ENCODE peak calls at places on chromosome 4, in four cellular contexts. P is kidney; L is CD8-positive, alpha-beta T cell; K is heart right ventricle. N is an unnamed sample.

GRCh38 chr4:100128338-100128737 is 61.9 kb downstream of the DDIT4L start:
- DNase-seq in P (no peak), L (no peak), K (no peak), N (no peak)

GRCh38 chr4:13627185-13627605 is 330 bp downstream of the BOD1L1 start:
- DNase-seq in P (peak; percentile 81), L (peak; percentile 16), K (no peak), N (peak; percentile 69)

GRCh38 chr4:80587861-80588385 is 252.4 kb downstream of the CFAP299 start:
- DNase-seq in P (no peak), L (no peak), K (no peak), N (no peak)

GRCh38 chr4:20395160-20395773 is 143.6 kb downstream of the SLIT2 start:
- DNase-seq in P (no peak), L (no peak), K (no peak), N (no peak)

GRCh38 chr4:68948985-68949384 is 2.6 kb downstream of the UGT2A3 start:
- DNase-seq in P (no peak), L (no peak), K (no peak), N (no peak)

GRCh38 chr4:151035321-151035720 is 20.2 kb upstream of the LRBA start:
- DNase-seq in P (no peak), L (no peak), K (no peak), N (no peak)

GRCh38 chr4:6674500-6675149 is 19.1 kb upstream of the S100P start:
- DNase-seq in P (no peak), L (peak; percentile 58), K (no peak), N (no peak)

GRCh38 chr4:48403779-48404178 is 62.5 kb downstream of the SLAIN2 start:
- DNase-seq in P (peak; percentile 37), L (no peak), K (no peak), N (no peak)

GRCh38 chr4:76950846-76951321 is 1.3 kb downstream of the SEPTIN11 start:
- DNase-seq in P (peak; percentile 74), L (no peak), K (peak; percentile 16), N (no peak)

GRCh38 chr4:104385713-104386112 is 109.0 kb downstream of the CXXC4 start:
- DNase-seq in P (no peak), L (no peak), K (no peak), N (no peak)

GRCh38 chr4:142110136-142110535 is 473.8 kb downstream of the IL15 start:
- DNase-seq in P (no peak), L (no peak), K (no peak), N (no peak)

GRCh38 chr4:52076731-52077130 is 25.6 kb downstream of the SPATA18 start:
- DNase-seq in P (peak; percentile 61), L (no peak), K (peak; percentile 4), N (no peak)

GRCh38 chr4:184282251-184282713 is 64.6 kb upstream of the ENPP6 start:
- DNase-seq in P (no peak), L (peak; percentile 26), K (no peak), N (peak; percentile 74)

GRCh38 chr4:149292422-149293055 is 523.1 kb downstream of the IQCM start:
- DNase-seq in P (no peak), L (no peak), K (peak; percentile 53), N (no peak)

GRCh38 chr4:12846368-12846767 is 637.8 kb downstream of the RAB28 start:
- DNase-seq in P (no peak), L (no peak), K (no peak), N (no peak)

GRCh38 chr4:15672096-15672495 is 9.5 kb upstream of the FAM200B start:
- DNase-seq in P (no peak), L (no peak), K (no peak), N (no peak)
- H3K4me1 ChIP-seq in P (no peaks in the 10 kb centered on the region), L (no peaks in the 10 kb centered on the region), K (no peaks in the 10 kb centered on the region), N (no peaks in the 10 kb centered on the region)

GRCh38 chr4:113560579-113560978 is 201.0 kb downstream of the CAMK2D start:
- DNase-seq in P (no peak), L (no peak), K (no peak), N (no peak)

GRCh38 chr4:113561758-113562157 is 199.8 kb downstream of the CAMK2D start:
- DNase-seq in P (no peak), L (no peak), K (no peak), N (no peak)

GRCh38 chr4:113563691-113564378 is 197.7 kb downstream of the CAMK2D start:
- DNase-seq in P (no peak), L (no peak), K (no peak), N (no peak)

GRCh38 chr4:113559947-113560346 is 201.6 kb downstream of the CAMK2D start:
- DNase-seq in P (no peak), L (no peak), K (no peak), N (no peak)

DNA sequence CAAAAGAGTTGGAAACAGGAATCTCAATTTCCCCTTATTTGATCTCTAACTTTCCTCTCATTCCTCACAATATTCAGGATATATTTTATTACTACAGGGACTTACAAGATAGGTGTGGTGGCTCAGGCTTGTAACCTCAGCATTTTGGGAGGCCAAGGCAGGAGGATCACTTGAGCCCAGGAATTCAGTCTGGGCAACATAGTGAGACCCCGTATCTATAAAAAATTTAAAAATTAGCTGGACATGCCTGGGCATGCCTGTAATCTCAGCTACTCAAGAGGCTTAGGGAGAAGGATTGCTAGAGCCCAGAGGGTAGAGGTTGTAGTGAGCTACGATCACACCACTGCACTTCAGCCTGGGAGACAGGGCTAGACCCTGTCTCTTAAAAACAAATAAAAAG is 200.4 kb downstream of the CAMK2D start:
- DNase-seq in P (no peak), L (no peak), K (no peak), N (no peak)
- H3K4me1 ChIP-seq in P (peaks cover 4% of the 10 kb centered on the region), L (peaks cover 24% of the 10 kb centered on the region), K (peaks cover 14% of the 10 kb centered on the region), N (peaks cover 12% of the 10 kb centered on the region)

GRCh38 chr4:1349359-1350168 is 2.6 kb downstream of the UVSSA start:
- DNase-seq in P (peak; percentile 74), L (no peak), K (no peak), N (no peak)

GRCh38 chr4:1351854-1352633 is 5.0 kb downstream of the UVSSA start:
- DNase-seq in P (peak; percentile 92), L (peak; percentile 90), K (peak; percentile 81), N (peak; percentile 93)

GRCh38 chr4:1348746-1349145 is 1.7 kb downstream of the UVSSA start:
- DNase-seq in P (peak; percentile 61), L (no peak), K (no peak), N (no peak)

GRCh38 chr4:1348014-1348513 is 1.1 kb downstream of the UVSSA start:
- DNase-seq in P (peak; percentile 76), L (no peak), K (no peak), N (no peak)

DNA sequence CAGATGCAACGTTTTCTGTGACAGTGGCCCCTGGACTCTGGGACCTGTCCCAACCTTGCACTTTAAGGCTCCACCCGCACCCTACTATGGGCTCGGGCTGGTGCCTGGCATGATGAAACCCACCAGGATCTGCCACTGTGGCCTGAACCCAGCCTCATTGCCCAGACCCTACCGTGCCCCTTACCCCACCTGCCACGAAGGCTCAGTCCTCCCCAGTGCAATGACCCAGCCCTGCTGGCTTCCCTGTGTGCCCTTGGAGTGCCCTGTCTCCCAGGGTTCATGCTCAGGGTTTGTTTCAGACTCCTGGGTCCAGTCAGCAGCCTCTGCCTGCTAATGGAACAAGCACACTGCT is 3.1 kb downstream of the UVSSA start:
- DNase-seq in P (peak; percentile 59), L (no peak), K (no peak), N (no peak)
- H3K4me1 ChIP-seq in P (peaks cover 24% of the 10 kb centered on the region), L (peaks cover 27% of the 10 kb centered on the region), K (peaks cover 13% of the 10 kb centered on the region), N (peaks cover 23% of the 10 kb centered on the region)

DNA sequence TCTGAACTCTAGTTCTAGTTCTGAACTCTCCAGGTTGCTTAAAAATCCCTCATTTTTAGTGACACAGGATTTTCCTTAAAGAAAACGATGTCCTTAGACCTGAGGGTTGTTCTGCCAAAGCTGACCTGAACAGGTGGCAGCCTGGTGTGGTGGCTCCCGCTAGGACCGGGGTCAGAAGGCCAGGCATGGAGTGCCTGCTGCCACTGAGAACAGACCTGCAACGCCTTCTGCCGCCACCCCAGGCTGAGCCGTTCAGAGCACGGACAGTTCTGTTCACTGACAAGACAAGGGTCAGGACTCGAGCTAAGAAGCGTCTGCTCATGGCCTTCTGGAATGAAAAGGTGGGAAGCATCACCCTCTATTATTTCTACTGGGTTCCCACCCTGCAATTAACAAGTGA is 15.8 kb downstream of the DCTD start:
- DNase-seq in P (no peak), L (no peak), K (no peak), N (no peak)
- H3K4me1 ChIP-seq in P (peaks cover 2% of the 10 kb centered on the region), L (no peaks in the 10 kb centered on the region), K (no peaks in the 10 kb centered on the region), N (no peaks in the 10 kb centered on the region)

GRCh38 chr4:188452097-188452496 is 312.9 kb downstream of the TRIML1 start:
- DNase-seq in P (no peak), L (no peak), K (no peak), N (no peak)

GRCh38 chr4:188455353-188455752 is 316.1 kb downstream of the TRIML1 start:
- DNase-seq in P (no peak), L (no peak), K (no peak), N (no peak)

GRCh38 chr4:188454573-188454972 is 315.3 kb downstream of the TRIML1 start:
- DNase-seq in P (no peak), L (no peak), K (no peak), N (no peak)
- H3K4me1 ChIP-seq in P (no peaks in the 10 kb centered on the region), L (no peaks in the 10 kb centered on the region), K (no peaks in the 10 kb centered on the region), N (no peaks in the 10 kb centered on the region)

GRCh38 chr4:73872331-73873108 is 3.3 kb downstream of the CXCL1 start:
- DNase-seq in P (no peak), L (no peak), K (no peak), N (no peak)

GRCh38 chr4:73871911-73872310 is 2.7 kb downstream of the CXCL1 start:
- DNase-seq in P (no peak), L (no peak), K (no peak), N (no peak)

GRCh38 chr4:73870778-73871177 is 1.6 kb downstream of the CXCL1 start:
- DNase-seq in P (no peak), L (no peak), K (no peak), N (no peak)

GRCh38 chr4:73875401-73875800 is 6.2 kb downstream of the CXCL1 start:
- DNase-seq in P (no peak), L (no peak), K (no peak), N (no peak)

DNA sequence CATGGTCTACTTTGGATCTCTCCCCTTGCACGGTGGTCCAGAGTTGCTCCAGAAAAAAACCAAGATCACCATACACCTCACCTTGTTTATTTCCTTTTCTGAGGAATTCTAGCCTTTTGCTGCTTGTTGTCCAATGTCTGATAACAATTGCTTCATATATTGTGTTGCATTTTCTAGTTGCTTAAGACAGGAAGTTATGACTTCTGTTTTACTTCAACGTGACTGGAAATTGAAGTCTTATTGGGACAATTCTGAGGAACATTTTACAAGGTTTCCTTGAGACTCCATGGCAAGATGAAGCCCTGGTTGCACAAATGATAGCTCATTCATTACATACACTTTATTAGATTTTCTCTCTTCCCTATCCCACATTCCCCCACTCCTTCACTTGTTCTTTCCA is 5.2 kb downstream of the CXCL1 start:
- DNase-seq in P (no peak), L (no peak), K (no peak), N (no peak)
- H3K4me1 ChIP-seq in P (no peaks in the 10 kb centered on the region), L (no peaks in the 10 kb centered on the region), K (peaks cover 6% of the 10 kb centered on the region), N (peaks cover 4% of the 10 kb centered on the region)

DNA sequence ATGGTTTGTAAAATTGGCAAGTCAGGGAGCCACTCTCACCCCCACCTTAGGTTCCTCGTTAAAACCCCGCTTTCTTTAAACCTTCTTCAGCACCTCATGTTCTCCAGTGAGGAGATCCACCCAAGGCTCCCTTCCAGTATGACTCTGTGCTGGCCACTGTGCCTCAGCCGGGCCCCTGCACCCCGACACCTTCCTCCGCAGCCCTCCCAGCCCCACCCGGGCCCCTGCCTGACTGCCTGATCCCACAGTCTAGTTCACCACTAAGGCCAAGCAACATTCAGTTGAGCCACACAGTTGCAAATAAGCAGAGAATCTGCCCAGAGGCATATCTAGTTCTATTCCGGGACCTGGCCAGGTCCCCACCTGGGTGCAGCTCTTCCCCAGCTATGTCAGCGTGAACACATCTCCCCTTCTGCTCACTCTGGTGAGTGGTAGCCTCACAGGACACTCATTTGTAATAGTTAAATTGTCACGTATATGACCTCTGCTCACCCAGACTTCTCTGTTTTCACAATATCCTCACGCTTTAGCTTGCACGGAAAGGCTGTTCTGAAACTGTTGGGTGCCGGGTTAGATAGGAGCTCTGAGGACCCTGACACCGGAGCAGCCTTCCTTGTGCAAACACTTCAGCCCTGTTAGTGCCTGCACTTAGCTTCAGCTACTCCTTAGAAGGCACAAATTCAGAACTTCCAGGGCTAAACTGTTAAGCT is 146.8 kb downstream of the DCTD start:
- DNase-seq in P (peak; percentile 46), L (no peak), K (no peak), N (no peak)
- H3K4me1 ChIP-seq in P (no peaks in the 10 kb centered on the region), L (no peaks in the 10 kb centered on the region), K (no peaks in the 10 kb centered on the region), N (no peaks in the 10 kb centered on the region)